ENCODE peak calls at places on chromosomes 16 and 17, in eight cellular contexts. V is NCI-H524; U is activated CD4-positive, alpha-beta T cell treated with anti-CD3 and anti-CD28 coated beads, Interleukin-2, amount 10 ng/mL, durations not matched to agents 7 days and 5 days; S is activated naive CD8-positive, alpha-beta T cell treated with anti-CD3 and anti-CD28 coated beads, Interleukin-2, amount 50 U/mL, for 16 hours; B is NCI-H1092; M is stimulated activated CD8-positive, alpha-beta memory T cell treated with anti-CD3 and anti-CD28 coated beads, Interleukin-4, amount 100 ng/mL, for 4 hours; Q is KBM-7; G is stimulated activated CD4-positive, alpha-beta T cell treated with anti-CD3 and anti-CD28 coated beads, Interleukin-12 subunit alpha, Interleukin-12 subunit beta, amount 100 ng/mL, for 4 hours. A is an unnamed sample.

GRCh38 chr17:40224707-40225092 is 5.6 kb downstream of the WIPF2 start:
- DNase-seq in U (no peak), G (no peak), Q (no peak), B (no peak), M (no peak), V (no peak), S (no peak), A (no peak)

GRCh38 chr17:82108999-82109480 is 11.0 kb upstream of the FASN start:
- DNase-seq in S (no peak), M (no peak), U (no peak), Q (no peak), B (no peak), V (no peak), G (no peak), A (peak)

GRCh38 chr16:50573947-50574751 is 26.0 kb downstream of the NKD1 start:
- DNase-seq in B (no peak), V (no peak), U (no peak), M (no peak), G (no peak), Q (no peak), S (no peak), A (no peak)

GRCh38 chr16:30948087-30948955 is 547 bp upstream of the ORAI3 start:
- DNase-seq in B (no peak), Q (peak), M (no peak), V (peak), G (no peak), U (no peak), S (no peak), A (peak)

GRCh38 chr17:18905226-18905625 is 46.7 kb upstream of the SLC5A10 start:
- DNase-seq in M (no peak), S (no peak), U (no peak), B (no peak), V (no peak), G (no peak), Q (no peak), A (no peak)

GRCh38 chr17:6393368-6393952 is 41.5 kb downstream of the AIPL1 start:
- DNase-seq in S (no peak), V (peak), Q (no peak), U (no peak), M (no peak), B (no peak), G (no peak), A (no peak)

GRCh38 chr16:17520567-17520966 is 49.8 kb upstream of the XYLT1 start:
- DNase-seq in U (no peak), G (no peak), S (no peak), Q (no peak), B (no peak), M (no peak), V (no peak), A (no peak)

GRCh38 chr17:49063652-49064051 is 66.5 kb downstream of the IGF2BP1 start:
- DNase-seq in V (no peak), B (no peak), Q (no peak), S (no peak), M (no peak), G (no peak), U (no peak), A (no peak)

GRCh38 chr17:29561541-29562517 is 5.0 kb downstream of the ABHD15 start:
- DNase-seq in Q (peak), B (no peak), V (no peak), M (no peak), S (no peak), U (no peak), G (no peak), A (no peak)

GRCh38 chr16:68179196-68179795 is 56.6 kb downstream of the ESRP2 start:
- DNase-seq in Q (no peak), U (no peak), V (no peak), M (no peak), G (no peak), S (no peak), B (no peak), A (no peak)

GRCh38 chr16:71303938-71304337 is 14.7 kb upstream of the CMTR2 start:
- DNase-seq in V (no peak), M (no peak), B (no peak), G (no peak), U (no peak), S (no peak), Q (no peak), A (no peak)

GRCh38 chr16:2025878-2026460 is 733 bp upstream of the NHERF2 start:
- DNase-seq in S (no peak), B (no peak), Q (no peak), U (no peak), M (no peak), V (no peak), G (no peak), A (no peak)

GRCh38 chr16:81703177-81704155 is 75.6 kb upstream of the PLCG2 start:
- DNase-seq in M (no peak), B (no peak), Q (no peak), V (no peak), S (no peak), G (no peak), U (no peak), A (no peak)

GRCh38 chr17:50632637-50633036 is 2.0 kb upstream of the ABCC3 start:
- DNase-seq in V (no peak), S (no peak), G (no peak), U (no peak), Q (no peak), B (no peak), M (no peak), A (no peak)